ENCODE peak calls at places on chromosomes 5 and 9, in seven cellular contexts. One of them, this sample, is unnamed.

GRCh38 chr5:90558344-90559192 is at the start of gene ADGRV1:
- DNase-seq in C1 segment of cervical spinal cord: peak
- DNase-seq in GM03348: peak
- DNase-seq in EH: peak
- DNase-seq in NCI-H2081: peak
- DNase-seq in fibroblast of gingiva: peak
- DNase-seq in iPS-NIHi11: peak
- DNase-seq in this sample: no peak

GRCh38 chr5:158050401-158050800 is 191.5 kb upstream of the CLINT1 start:
- DNase-seq in EH: peak
- DNase-seq in C1 segment of cervical spinal cord: no peak
- DNase-seq in NCI-H2081: no peak
- DNase-seq in iPS-NIHi11: no peak
- DNase-seq in GM03348: peak
- DNase-seq in fibroblast of gingiva: no peak
- DNase-seq in this sample: no peak

GRCh38 chr9:112046181-112046580 is 128.9 kb downstream of the SUSD1 start:
- DNase-seq in NCI-H2081: no peak
- DNase-seq in iPS-NIHi11: no peak
- DNase-seq in EH: peak
- DNase-seq in fibroblast of gingiva: peak
- DNase-seq in GM03348: peak
- DNase-seq in C1 segment of cervical spinal cord: no peak
- DNase-seq in this sample: no peak

GRCh38 chr9:28624771-28625170 is 1051.5 kb upstream of the C9orf72 start:
- DNase-seq in GM03348: no peak
- DNase-seq in fibroblast of gingiva: no peak
- DNase-seq in NCI-H2081: no peak
- DNase-seq in C1 segment of cervical spinal cord: no peak
- DNase-seq in iPS-NIHi11: no peak
- DNase-seq in EH: no peak
- DNase-seq in this sample: no peak

GRCh38 chr5:176866913-176867312 is 32.2 kb downstream of the HK3 start:
- DNase-seq in GM03348: no peak
- DNase-seq in fibroblast of gingiva: no peak
- DNase-seq in iPS-NIHi11: peak
- DNase-seq in NCI-H2081: peak
- DNase-seq in C1 segment of cervical spinal cord: no peak
- DNase-seq in EH: no peak
- DNase-seq in this sample: no peak

GRCh38 chr5:157343842-157344790 is 78.2 kb downstream of the CYFIP2 start:
- DNase-seq in NCI-H2081: no peak
- DNase-seq in C1 segment of cervical spinal cord: peak
- DNase-seq in fibroblast of gingiva: peak
- DNase-seq in iPS-NIHi11: no peak
- DNase-seq in GM03348: no peak
- DNase-seq in EH: no peak
- DNase-seq in this sample: no peak

GRCh38 chr5:172856336-172856735 is 22.3 kb downstream of the ERGIC1 start:
- DNase-seq in iPS-NIHi11: no peak
- DNase-seq in NCI-H2081: no peak
- DNase-seq in EH: no peak
- DNase-seq in fibroblast of gingiva: no peak
- DNase-seq in C1 segment of cervical spinal cord: no peak
- DNase-seq in GM03348: no peak
- DNase-seq in this sample: no peak

GRCh38 chr9:33249983-33250382 is 10.0 kb downstream of the SPINK4 start:
- DNase-seq in iPS-NIHi11: no peak
- DNase-seq in EH: no peak
- DNase-seq in NCI-H2081: no peak
- DNase-seq in GM03348: no peak
- DNase-seq in C1 segment of cervical spinal cord: no peak
- DNase-seq in fibroblast of gingiva: no peak
- DNase-seq in this sample: no peak

GRCh38 chr5:10702040-10702629 is 58.9 kb downstream of the DAP start:
- DNase-seq in C1 segment of cervical spinal cord: no peak
- DNase-seq in GM03348: peak
- DNase-seq in iPS-NIHi11: no peak
- DNase-seq in EH: peak
- DNase-seq in NCI-H2081: no peak
- DNase-seq in fibroblast of gingiva: peak
- DNase-seq in this sample: no peak

GRCh38 chr5:170149206-170149515 is 43.5 kb downstream of the FOXI1 start:
- DNase-seq in fibroblast of gingiva: no peak
- DNase-seq in GM03348: no peak
- DNase-seq in C1 segment of cervical spinal cord: no peak
- DNase-seq in iPS-NIHi11: no peak
- DNase-seq in NCI-H2081: no peak
- DNase-seq in EH: no peak
- DNase-seq in this sample: no peak

GRCh38 chr5:140992878-140993277 is 26.6 kb downstream of the PCDHAC2 start:
- DNase-seq in NCI-H2081: no peak
- DNase-seq in GM03348: no peak
- DNase-seq in C1 segment of cervical spinal cord: no peak
- DNase-seq in iPS-NIHi11: no peak
- DNase-seq in fibroblast of gingiva: no peak
- DNase-seq in EH: no peak
- DNase-seq in this sample: no peak

GRCh38 chr5:143606043-143606752 is 202.7 kb upstream of the NR3C1 start:
- DNase-seq in EH: peak
- DNase-seq in GM03348: no peak
- DNase-seq in C1 segment of cervical spinal cord: no peak
- DNase-seq in iPS-NIHi11: no peak
- DNase-seq in NCI-H2081: no peak
- DNase-seq in fibroblast of gingiva: no peak
- DNase-seq in this sample: no peak

GRCh38 chr9:84412654-84413053 is 72.1 kb upstream of the SLC28A3 start:
- DNase-seq in iPS-NIHi11: no peak
- DNase-seq in GM03348: no peak
- DNase-seq in C1 segment of cervical spinal cord: no peak
- DNase-seq in EH: no peak
- DNase-seq in fibroblast of gingiva: no peak
- DNase-seq in NCI-H2081: no peak
- DNase-seq in this sample: no peak

GRCh38 chr5:176870110-176870591 is 29.0 kb downstream of the HK3 start:
- DNase-seq in iPS-NIHi11: peak
- DNase-seq in fibroblast of gingiva: peak
- DNase-seq in C1 segment of cervical spinal cord: no peak
- DNase-seq in GM03348: peak
- DNase-seq in EH: peak
- DNase-seq in NCI-H2081: no peak
- DNase-seq in this sample: no peak

GRCh38 chr5:108858959-108859358 is 111.3 kb downstream of the FER start:
- DNase-seq in NCI-H2081: no peak
- DNase-seq in EH: peak
- DNase-seq in GM03348: peak
- DNase-seq in iPS-NIHi11: no peak
- DNase-seq in C1 segment of cervical spinal cord: no peak
- DNase-seq in fibroblast of gingiva: peak
- DNase-seq in this sample: no peak

GRCh38 chr9:114387678-114388431 is at the start of gene AKNA:
- DNase-seq in NCI-H2081: no peak
- DNase-seq in fibroblast of gingiva: peak
- DNase-seq in iPS-NIHi11: peak
- DNase-seq in C1 segment of cervical spinal cord: peak
- DNase-seq in GM03348: peak
- DNase-seq in EH: peak
- DNase-seq in this sample: peak

GRCh38 chr5:32505718-32506117 is 61.2 kb upstream of the ZFR start:
- DNase-seq in C1 segment of cervical spinal cord: no peak
- DNase-seq in GM03348: peak
- DNase-seq in fibroblast of gingiva: peak
- DNase-seq in EH: peak
- DNase-seq in NCI-H2081: no peak
- DNase-seq in iPS-NIHi11: no peak
- DNase-seq in this sample: no peak

GRCh38 chr9:81312346-81312745 is 377.0 kb downstream of the TLE1 start:
- DNase-seq in EH: peak
- DNase-seq in GM03348: peak
- DNase-seq in NCI-H2081: no peak
- DNase-seq in iPS-NIHi11: no peak
- DNase-seq in C1 segment of cervical spinal cord: no peak
- DNase-seq in fibroblast of gingiva: no peak
- DNase-seq in this sample: no peak

GRCh38 chr5:124922255-124922975 is 176.0 kb upstream of the ZNF608 start:
- DNase-seq in iPS-NIHi11: no peak
- DNase-seq in GM03348: no peak
- DNase-seq in NCI-H2081: no peak
- DNase-seq in EH: no peak
- DNase-seq in fibroblast of gingiva: no peak
- DNase-seq in C1 segment of cervical spinal cord: no peak
- DNase-seq in this sample: no peak

GRCh38 chr9:133813749-133814585 is 75.8 kb upstream of the SARDH start:
- DNase-seq in EH: no peak
- DNase-seq in fibroblast of gingiva: no peak
- DNase-seq in NCI-H2081: no peak
- DNase-seq in iPS-NIHi11: no peak
- DNase-seq in GM03348: no peak
- DNase-seq in C1 segment of cervical spinal cord: no peak
- DNase-seq in this sample: no peak

GRCh38 chr9:76574171-76574767 is 115.3 kb downstream of the GCNT1 start:
- DNase-seq in NCI-H2081: no peak
- DNase-seq in GM03348: no peak
- DNase-seq in C1 segment of cervical spinal cord: no peak
- DNase-seq in EH: no peak
- DNase-seq in fibroblast of gingiva: no peak
- DNase-seq in iPS-NIHi11: no peak
- DNase-seq in this sample: no peak

GRCh38 chr9:100884518-100884917 is 144.0 kb upstream of the PLPPR1 start:
- DNase-seq in GM03348: no peak
- DNase-seq in fibroblast of gingiva: no peak
- DNase-seq in EH: no peak
- DNase-seq in C1 segment of cervical spinal cord: no peak
- DNase-seq in iPS-NIHi11: no peak
- DNase-seq in NCI-H2081: no peak
- DNase-seq in this sample: no peak

GRCh38 chr5:176364765-176365662 is at the start of gene ARL10:
- DNase-seq in C1 segment of cervical spinal cord: no peak
- DNase-seq in GM03348: peak
- DNase-seq in EH: no peak
- DNase-seq in iPS-NIHi11: peak
- DNase-seq in NCI-H2081: no peak
- DNase-seq in fibroblast of gingiva: peak
- DNase-seq in this sample: peak

GRCh38 chr9:92726971-92727715 is 37.5 kb downstream of the BICD2 start:
- DNase-seq in EH: no peak
- DNase-seq in iPS-NIHi11: no peak
- DNase-seq in C1 segment of cervical spinal cord: no peak
- DNase-seq in NCI-H2081: no peak
- DNase-seq in fibroblast of gingiva: no peak
- DNase-seq in GM03348: no peak
- DNase-seq in this sample: no peak

GRCh38 chr5:87413116-87413645 is 451 bp upstream of the CCNH start:
- DNase-seq in C1 segment of cervical spinal cord: no peak
- DNase-seq in NCI-H2081: no peak
- DNase-seq in fibroblast of gingiva: no peak
- DNase-seq in EH: no peak
- DNase-seq in GM03348: no peak
- DNase-seq in iPS-NIHi11: peak
- DNase-seq in this sample: no peak

GRCh38 chr5:123125953-123126352 is 36.9 kb downstream of the PRDM6 start:
- DNase-seq in C1 segment of cervical spinal cord: no peak
- DNase-seq in EH: peak
- DNase-seq in GM03348: peak
- DNase-seq in NCI-H2081: no peak
- DNase-seq in fibroblast of gingiva: peak
- DNase-seq in iPS-NIHi11: no peak
- DNase-seq in this sample: no peak

GRCh38 chr9:134035041-134036039 is 10.1 kb downstream of the BRD3OS start:
- DNase-seq in EH: no peak
- DNase-seq in C1 segment of cervical spinal cord: no peak
- DNase-seq in iPS-NIHi11: no peak
- DNase-seq in GM03348: no peak
- DNase-seq in NCI-H2081: no peak
- DNase-seq in fibroblast of gingiva: no peak
- DNase-seq in this sample: no peak

GRCh38 chr9:87749335-87750035 is 23.6 kb downstream of the CTSL start:
- DNase-seq in GM03348: no peak
- DNase-seq in iPS-NIHi11: no peak
- DNase-seq in EH: no peak
- DNase-seq in fibroblast of gingiva: no peak
- DNase-seq in C1 segment of cervical spinal cord: no peak
- DNase-seq in NCI-H2081: no peak
- DNase-seq in this sample: no peak

GRCh38 chr5:150295741-150296486 is 6.3 kb upstream of the CAMK2A start:
- DNase-seq in fibroblast of gingiva: no peak
- DNase-seq in iPS-NIHi11: no peak
- DNase-seq in EH: no peak
- DNase-seq in GM03348: no peak
- DNase-seq in NCI-H2081: no peak
- DNase-seq in C1 segment of cervical spinal cord: no peak
- DNase-seq in this sample: no peak

This sample was measured in effector CD8-positive, alpha-beta T cell.